ENCODE peak calls at places on chromosomes 4 and X, in four cellular contexts. F, Z, I and L are unnamed samples.

GRCh38 chr4:56531149-56531770 is 25.7 kb downstream of the ARL9 start:
- DNase-seq in F (no peak), I (no peak), Z (no peak), L (no peak)

GRCh38 chr4:88021824-88022223 is 14.4 kb downstream of the PKD2 start:
- DNase-seq in Z (no peak), I (no peak), F (no peak), L (no peak)

GRCh38 chr4:21753084-21753760 is 195.3 kb downstream of the KCNIP4 start:
- DNase-seq in Z (no peak), I (no peak), F (peak; percentile 12), L (no peak)

GRCh38 chr4:88616275-88616996 is 24.2 kb downstream of the HERC3 start:
- DNase-seq in F (no peak), I (no peak), Z (no peak), L (no peak)

GRCh38 chr4:153573881-153574807 is 108.0 kb downstream of the TMEM131L start:
- DNase-seq in F (peak; percentile 58), I (no peak), Z (peak; percentile 22), L (peak; percentile 63)

GRCh38 chrX:71623714-71624113 is 5.4 kb upstream of the CXCR3 start:
- DNase-seq in I (no peak), Z (peak; percentile 18), F (no peak), L (no peak)

GRCh38 chr4:120921456-120922389 is 803 bp downstream of the PRDM5 start:
- DNase-seq in Z (no peak), F (no peak), I (no peak), L (no peak)

GRCh38 chrX:109847257-109848187 is 114.5 kb upstream of the ACSL4 start:
- DNase-seq in F (no peak), I (no peak), Z (no peak), L (peak; percentile 42)

GRCh38 chr4:88630756-88631155 is 38.5 kb downstream of the HERC3 start:
- DNase-seq in Z (no peak), F (no peak), I (no peak), L (no peak)

GRCh38 chrX:19964017-19964710 is 26.7 kb downstream of the BCLAF3 start:
- DNase-seq in F (no peak), I (no peak), Z (no peak), L (no peak)

GRCh38 chr4:76301068-76301774 is 5.3 kb upstream of the STBD1 start:
- DNase-seq in Z (peak; percentile 90), I (peak; percentile 74), F (no peak), L (peak; percentile 91)

GRCh38 chrX:38970074-38970473 is 168.8 kb downstream of the MID1IP1 start:
- DNase-seq in F (no peak), Z (no peak), I (no peak), L (no peak)

GRCh38 chrX:149937881-149938426 is 337 bp downstream of the EOLA2 start:
- DNase-seq in Z (no peak), F (no peak), I (no peak), L (no peak)

GRCh38 chrX:2677764-2678163 is 13.3 kb upstream of the CD99 start:
- DNase-seq in Z (peak; percentile 62), I (no peak), F (no peak), L (no peak)

GRCh38 chr4:181204109-181204508 is 1039.1 kb upstream of the TENM3 start:
- DNase-seq in I (no peak), Z (no peak), F (no peak), L (no peak)

GRCh38 chrX:141405486-141405877 is 163.2 kb upstream of the SPANXC start:
- DNase-seq in F (no peak), Z (no peak), I (no peak), L (no peak)

GRCh38 chrX:152806035-152806434 is 24.5 kb downstream of the CETN2 start:
- DNase-seq in Z (no peak), F (peak; percentile 40), I (no peak), L (no peak)

GRCh38 chr4:172073590-172073989 is 260.4 kb downstream of the GALNTL6 start:
- DNase-seq in F (no peak), Z (no peak), I (no peak), L (no peak)

GRCh38 chr4:83362492-83363329 is 28.1 kb upstream of the HPSE start:
- DNase-seq in F (peak; percentile 10), Z (peak; percentile 16), I (no peak), L (peak; percentile 96)

GRCh38 chr4:168516841-168517240 is 20.0 kb downstream of the PALLD start:
- DNase-seq in I (no peak), F (no peak), Z (no peak), L (no peak)

GRCh38 chrX:25013593-25014365 is 2.0 kb downstream of the ARX start:
- DNase-seq in F (peak; percentile 49), I (no peak), Z (peak; percentile 55), L (no peak)

GRCh38 chr4:139454646-139455045 is 725 bp downstream of the RAB33B start:
- DNase-seq in Z (no peak), F (no peak), I (no peak), L (no peak)

GRCh38 chrX:101550825-101551767 is 749 bp downstream of the ARMCX1 start:
- DNase-seq in F (peak; percentile 82), Z (peak; percentile 18), I (no peak), L (no peak)

GRCh38 chr4:3612934-3613333 is 80.7 kb upstream of the LRPAP1 start:
- DNase-seq in I (no peak), Z (no peak), F (no peak), L (no peak)

GRCh38 chr4:80529021-80529420 is 193.5 kb downstream of the CFAP299 start:
- DNase-seq in Z (no peak), F (no peak), I (no peak), L (no peak)

GRCh38 chr4:150354214-150354796 is 227.6 kb upstream of the MAB21L2 start:
- DNase-seq in F (no peak), Z (no peak), I (no peak), L (no peak)

GRCh38 chrX:122115604-122116003 is 1068.2 kb downstream of the GLUD2 start:
- DNase-seq in I (no peak), F (no peak), Z (no peak), L (peak; percentile 32)

GRCh38 chr4:54958236-54958635 is 167.2 kb downstream of the KDR start:
- DNase-seq in F (no peak), Z (no peak), I (no peak), L (no peak)

DNA sequence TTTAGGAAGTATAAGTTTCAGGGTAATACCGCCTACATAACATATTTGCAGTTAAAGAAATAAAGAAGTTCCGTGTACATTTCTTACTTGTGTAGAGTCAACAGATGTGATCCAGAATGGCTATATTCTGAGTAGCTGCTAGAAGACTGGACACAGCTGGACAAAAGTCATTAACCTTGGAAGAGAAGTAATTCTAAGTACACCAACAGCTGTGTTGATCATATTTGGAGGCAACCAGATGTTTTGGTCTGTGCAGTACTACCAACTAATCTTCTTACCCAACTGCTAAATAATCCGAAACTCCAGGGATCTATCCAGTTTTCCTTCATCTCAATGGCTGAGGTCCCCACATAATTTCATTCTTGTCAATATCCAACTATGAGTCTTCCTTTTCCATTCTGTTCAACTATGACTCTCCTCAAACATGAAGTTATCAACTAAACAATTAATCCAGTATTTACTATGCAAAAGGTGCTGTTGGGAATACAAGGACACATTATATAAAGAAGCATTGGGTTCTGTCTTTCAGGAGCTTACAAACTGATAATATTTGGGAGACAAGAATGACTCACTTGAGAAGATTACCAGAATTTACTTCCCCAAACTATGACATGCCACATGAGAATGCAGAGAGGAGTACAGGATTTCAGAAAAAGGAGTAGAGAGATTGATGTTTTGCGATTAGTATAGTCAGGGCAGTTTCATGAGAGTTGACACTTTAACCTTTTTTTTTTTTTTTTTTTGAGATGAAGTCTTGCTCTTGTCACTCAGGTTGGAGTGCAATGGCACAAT is 78.2 kb downstream of the COL4A6 start:
- DNase-seq in I (no peak), F (no peak), Z (no peak), L (no peak)
- TF ChIP-seq NFIC in I (no peak), F (no peak), Z (no peak), L (no peak)

GRCh38 chr4:39308576-39308975 is 57.6 kb downstream of the RFC1 start:
- DNase-seq in Z (no peak), F (no peak), I (no peak), L (no peak)

GRCh38 chr4:39305902-39306677 is 60.1 kb downstream of the RFC1 start:
- DNase-seq in I (no peak), Z (peak; percentile 48), F (no peak), L (no peak)

GRCh38 chr4:39303871-39304270 is 62.3 kb downstream of the RFC1 start:
- DNase-seq in F (no peak), Z (no peak), I (no peak), L (no peak)

GRCh38 chr4:39304651-39305050 is 61.5 kb downstream of the RFC1 start:
- DNase-seq in Z (peak; percentile 20), F (no peak), I (no peak), L (no peak)

DNA sequence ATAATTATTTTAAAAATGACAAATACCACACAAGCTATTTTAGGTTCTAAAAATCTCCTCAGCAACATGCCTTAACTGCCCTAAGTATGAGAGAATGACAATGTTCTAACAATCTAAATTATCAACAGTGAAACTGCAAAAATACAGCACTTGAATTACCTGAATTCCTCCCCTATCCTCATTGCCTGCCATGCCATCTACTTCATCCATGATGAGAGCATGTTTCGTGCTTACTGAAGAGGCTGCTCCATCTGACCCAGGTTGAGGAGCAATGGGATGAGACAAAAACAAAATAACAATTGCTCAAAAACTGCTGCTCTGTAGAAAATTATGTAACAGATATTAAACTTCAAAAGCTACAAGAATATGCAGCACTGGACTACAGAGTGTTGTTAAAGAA is 63.3 kb downstream of the RFC1 start:
- DNase-seq in F (no peak), I (no peak), Z (no peak), L (no peak)
- TF ChIP-seq NFIC in F (no peak), I (no peak), Z (no peak), L (no peak)

DNA sequence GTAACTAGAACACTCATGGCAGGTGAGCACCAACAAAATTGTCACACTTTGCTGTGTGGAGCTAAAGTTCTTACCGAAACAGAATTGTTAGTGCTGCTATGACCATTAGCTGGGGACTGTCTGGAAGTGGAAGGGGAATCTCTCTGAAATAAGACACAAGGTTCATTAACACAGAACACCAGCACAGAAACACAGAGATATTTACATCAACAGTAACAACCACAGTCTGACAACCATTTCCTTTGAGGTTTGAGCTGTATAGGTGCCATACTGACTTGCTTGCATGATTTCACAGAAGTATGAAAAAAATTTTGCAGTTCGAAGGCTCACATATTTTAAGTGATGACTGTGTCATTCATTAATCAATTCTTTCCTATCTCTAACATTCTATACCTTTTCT is 109.8 kb downstream of the NYX start:
- DNase-seq in Z (no peak), I (no peak), F (no peak), L (no peak)
- TF ChIP-seq NFIC in Z (no peak), I (no peak), F (no peak), L (no peak)

DNA sequence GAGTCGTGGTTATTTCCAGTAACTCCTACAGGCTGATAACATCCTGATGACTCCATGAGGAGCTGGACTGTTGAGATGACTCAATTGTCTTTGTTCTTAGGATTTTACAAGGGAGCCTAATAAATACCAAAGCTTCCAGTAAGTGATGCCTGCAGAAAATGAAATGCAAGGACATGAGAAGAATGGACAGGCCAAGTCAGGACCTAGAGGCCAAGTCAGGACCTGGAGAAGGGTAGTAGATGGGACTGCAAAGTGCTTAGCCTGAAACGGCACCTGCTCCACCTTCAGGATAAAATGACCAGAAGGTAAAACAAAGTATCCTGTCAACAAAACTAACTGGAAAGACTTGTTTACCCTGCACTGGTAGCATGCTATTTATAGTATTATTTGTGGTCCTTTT is 6.4 kb upstream of the SLC10A6 start:
- DNase-seq in I (no peak), F (no peak), Z (no peak), L (no peak)
- TF ChIP-seq NFIC in I (no peak), F (no peak), Z (no peak), L (no peak)